ENCODE peak calls at places on chromosomes 2 and 18, in eight cellular contexts. One of them, this sample, is unnamed.

GRCh38 chr18:805008-805754 is 6.9 kb downstream of the YES1 start:
- DNase-seq in brain microvascular endothelial cell: no peak
- DNase-seq in GM23248: no peak
- DNase-seq in cardiac muscle cell: no peak
- DNase-seq in astrocyte: no peak
- DNase-seq in psoas muscle: no peak
- DNase-seq in heart right ventricle: no peak
- DNase-seq in uterus: no peak
- DNase-seq in this sample: no peak

GRCh38 chr2:135709992-135710391 is 31.7 kb upstream of the UBXN4 start:
- DNase-seq in astrocyte: no peak
- DNase-seq in uterus: peak
- DNase-seq in psoas muscle: peak
- DNase-seq in cardiac muscle cell: peak
- DNase-seq in GM23248: peak
- DNase-seq in heart right ventricle: peak
- DNase-seq in brain microvascular endothelial cell: peak
- DNase-seq in this sample: peak

GRCh38 chr2:106638043-106638442 is 150.9 kb downstream of the CD8B2 start:
- DNase-seq in heart right ventricle: no peak
- DNase-seq in brain microvascular endothelial cell: no peak
- DNase-seq in psoas muscle: no peak
- DNase-seq in GM23248: peak
- DNase-seq in astrocyte: no peak
- DNase-seq in uterus: no peak
- DNase-seq in cardiac muscle cell: peak
- DNase-seq in this sample: no peak

GRCh38 chr18:7950380-7951143 is 383.4 kb downstream of the PTPRM start:
- DNase-seq in GM23248: peak
- DNase-seq in brain microvascular endothelial cell: peak
- DNase-seq in uterus: no peak
- DNase-seq in cardiac muscle cell: no peak
- DNase-seq in heart right ventricle: no peak
- DNase-seq in astrocyte: peak
- DNase-seq in psoas muscle: no peak
- DNase-seq in this sample: no peak

GRCh38 chr2:181374741-181375675 is 82.2 kb upstream of the ITGA4 start:
- DNase-seq in astrocyte: peak
- DNase-seq in psoas muscle: no peak
- DNase-seq in uterus: no peak
- DNase-seq in brain microvascular endothelial cell: no peak
- DNase-seq in cardiac muscle cell: no peak
- DNase-seq in heart right ventricle: no peak
- DNase-seq in GM23248: peak
- DNase-seq in this sample: no peak

GRCh38 chr2:46252891-46253659 is 44.1 kb upstream of the EPAS1 start:
- DNase-seq in brain microvascular endothelial cell: no peak
- DNase-seq in astrocyte: peak
- DNase-seq in psoas muscle: no peak
- DNase-seq in heart right ventricle: peak
- DNase-seq in uterus: no peak
- DNase-seq in GM23248: peak
- DNase-seq in cardiac muscle cell: peak
- DNase-seq in this sample: no peak

GRCh38 chr18:11736656-11737055 is 47.6 kb downstream of the GNAL start:
- DNase-seq in astrocyte: no peak
- DNase-seq in cardiac muscle cell: no peak
- DNase-seq in psoas muscle: no peak
- DNase-seq in brain microvascular endothelial cell: no peak
- DNase-seq in heart right ventricle: no peak
- DNase-seq in GM23248: peak
- DNase-seq in uterus: no peak
- DNase-seq in this sample: no peak

GRCh38 chr18:59575995-59576394 is 121.2 kb downstream of the CCBE1 start:
- DNase-seq in psoas muscle: no peak
- DNase-seq in astrocyte: no peak
- DNase-seq in brain microvascular endothelial cell: no peak
- DNase-seq in uterus: no peak
- DNase-seq in GM23248: no peak
- DNase-seq in heart right ventricle: no peak
- DNase-seq in cardiac muscle cell: no peak
- DNase-seq in this sample: no peak

GRCh38 chr2:102020596-102021170 is 28.9 kb downstream of the IL1R2 start:
- DNase-seq in GM23248: peak
- DNase-seq in astrocyte: peak
- DNase-seq in uterus: peak
- DNase-seq in brain microvascular endothelial cell: peak
- DNase-seq in heart right ventricle: peak
- DNase-seq in cardiac muscle cell: peak
- DNase-seq in psoas muscle: peak
- DNase-seq in this sample: peak

GRCh38 chr2:119760876-119761275 is 1.2 kb downstream of the PTPN4 start:
- DNase-seq in cardiac muscle cell: no peak
- DNase-seq in psoas muscle: no peak
- DNase-seq in brain microvascular endothelial cell: no peak
- DNase-seq in heart right ventricle: no peak
- DNase-seq in uterus: no peak
- DNase-seq in astrocyte: no peak
- DNase-seq in GM23248: peak
- DNase-seq in this sample: no peak

GRCh38 chr2:18814387-18814786 is 225.0 kb upstream of the NT5C1B start:
- DNase-seq in astrocyte: peak
- DNase-seq in heart right ventricle: no peak
- DNase-seq in GM23248: no peak
- DNase-seq in brain microvascular endothelial cell: peak
- DNase-seq in psoas muscle: no peak
- DNase-seq in cardiac muscle cell: no peak
- DNase-seq in uterus: no peak
- DNase-seq in this sample: no peak

GRCh38 chr18:55522011-55522410 is 66.0 kb downstream of the TCF4 start:
- DNase-seq in GM23248: no peak
- DNase-seq in heart right ventricle: no peak
- DNase-seq in cardiac muscle cell: no peak
- DNase-seq in astrocyte: no peak
- DNase-seq in uterus: no peak
- DNase-seq in brain microvascular endothelial cell: no peak
- DNase-seq in psoas muscle: no peak
- DNase-seq in this sample: no peak

GRCh38 chr2:200301953-200302628 is 4.4 kb upstream of the SPATS2L start:
- DNase-seq in uterus: no peak
- DNase-seq in cardiac muscle cell: no peak
- DNase-seq in astrocyte: peak
- DNase-seq in GM23248: peak
- DNase-seq in heart right ventricle: no peak
- DNase-seq in brain microvascular endothelial cell: no peak
- DNase-seq in psoas muscle: no peak
- DNase-seq in this sample: no peak

GRCh38 chr2:43228341-43228751 is 1.9 kb upstream of the ZFP36L2 start:
- DNase-seq in heart right ventricle: no peak
- DNase-seq in uterus: no peak
- DNase-seq in cardiac muscle cell: no peak
- DNase-seq in astrocyte: no peak
- DNase-seq in brain microvascular endothelial cell: no peak
- DNase-seq in GM23248: peak
- DNase-seq in psoas muscle: no peak
- DNase-seq in this sample: no peak

GRCh38 chr2:11904029-11904428 is 157.6 kb downstream of the LPIN1 start:
- DNase-seq in cardiac muscle cell: no peak
- DNase-seq in astrocyte: no peak
- DNase-seq in psoas muscle: no peak
- DNase-seq in uterus: no peak
- DNase-seq in brain microvascular endothelial cell: no peak
- DNase-seq in heart right ventricle: no peak
- DNase-seq in GM23248: no peak
- DNase-seq in this sample: no peak

GRCh38 chr2:190800528-190800927 is 80.1 kb upstream of the GLS start:
- DNase-seq in psoas muscle: no peak
- DNase-seq in brain microvascular endothelial cell: no peak
- DNase-seq in GM23248: no peak
- DNase-seq in heart right ventricle: no peak
- DNase-seq in astrocyte: no peak
- DNase-seq in uterus: no peak
- DNase-seq in cardiac muscle cell: no peak
- DNase-seq in this sample: no peak

GRCh38 chr18:58520964-58521363 is 107.9 kb downstream of the ALPK2 start:
- DNase-seq in brain microvascular endothelial cell: peak
- DNase-seq in GM23248: peak
- DNase-seq in uterus: no peak
- DNase-seq in cardiac muscle cell: no peak
- DNase-seq in psoas muscle: no peak
- DNase-seq in heart right ventricle: no peak
- DNase-seq in astrocyte: no peak
- DNase-seq in this sample: no peak

GRCh38 chr2:104854507-104855173 is 725 bp downstream of the POU3F3 start:
- DNase-seq in heart right ventricle: no peak
- DNase-seq in cardiac muscle cell: no peak
- DNase-seq in GM23248: peak
- DNase-seq in uterus: no peak
- DNase-seq in brain microvascular endothelial cell: no peak
- DNase-seq in psoas muscle: no peak
- DNase-seq in astrocyte: no peak
- DNase-seq in this sample: no peak

GRCh38 chr2:8391126-8391525 is 290.7 kb upstream of the ID2 start:
- DNase-seq in astrocyte: no peak
- DNase-seq in psoas muscle: no peak
- DNase-seq in brain microvascular endothelial cell: no peak
- DNase-seq in cardiac muscle cell: no peak
- DNase-seq in GM23248: no peak
- DNase-seq in heart right ventricle: no peak
- DNase-seq in uterus: no peak
- DNase-seq in this sample: no peak

GRCh38 chr2:85988914-85989270 is 100.1 kb upstream of the ST3GAL5 start:
- DNase-seq in GM23248: no peak
- DNase-seq in psoas muscle: no peak
- DNase-seq in heart right ventricle: no peak
- DNase-seq in astrocyte: no peak
- DNase-seq in brain microvascular endothelial cell: no peak
- DNase-seq in uterus: no peak
- DNase-seq in cardiac muscle cell: no peak
- DNase-seq in this sample: no peak

GRCh38 chr2:239932881-239933735 is 92.0 kb downstream of the NDUFA10 start:
- DNase-seq in cardiac muscle cell: no peak
- DNase-seq in GM23248: no peak
- DNase-seq in brain microvascular endothelial cell: no peak
- DNase-seq in uterus: peak
- DNase-seq in heart right ventricle: no peak
- DNase-seq in astrocyte: no peak
- DNase-seq in psoas muscle: peak
- DNase-seq in this sample: no peak

DNA sequence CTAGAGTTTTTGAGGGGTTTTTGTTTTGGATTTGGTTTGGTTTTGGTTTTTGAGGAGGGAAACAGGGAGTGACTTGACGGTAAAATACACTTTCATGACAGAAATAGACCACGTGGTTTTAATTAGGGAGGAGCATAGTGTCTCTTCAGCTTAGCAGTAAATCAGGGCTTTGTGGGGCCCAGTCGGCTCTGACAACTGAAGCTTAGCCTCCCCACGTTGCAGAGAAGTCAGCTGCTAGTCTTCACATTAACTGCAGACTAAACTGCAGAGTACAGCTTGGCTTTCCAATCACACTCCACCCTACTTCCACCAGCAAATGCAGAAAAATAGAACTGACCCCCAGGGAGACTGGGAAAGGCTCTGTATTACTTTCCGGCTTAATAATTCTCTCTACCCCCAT is 141.3 kb downstream of the FAM124B start:
- DNase-seq in uterus: peak
- DNase-seq in brain microvascular endothelial cell: no peak
- DNase-seq in GM23248: no peak
- DNase-seq in heart right ventricle: no peak
- DNase-seq in psoas muscle: no peak
- DNase-seq in cardiac muscle cell: no peak
- DNase-seq in astrocyte: no peak
- DNase-seq in this sample: no peak
- H3K27ac ChIP-seq in uterus: peak
- H3K27ac ChIP-seq in brain microvascular endothelial cell: no peak
- H3K27ac ChIP-seq in GM23248: no peak
- H3K27ac ChIP-seq in heart right ventricle: no peak
- H3K27ac ChIP-seq in psoas muscle: no peak
- H3K27ac ChIP-seq in cardiac muscle cell: no peak
- H3K27ac ChIP-seq in astrocyte: no peak
- H3K27ac ChIP-seq in this sample: no peak

GRCh38 chr2:20353597-20353996 is 3.0 kb upstream of the PUM2 start:
- DNase-seq in psoas muscle: no peak
- DNase-seq in brain microvascular endothelial cell: no peak
- DNase-seq in heart right ventricle: no peak
- DNase-seq in uterus: no peak
- DNase-seq in GM23248: no peak
- DNase-seq in astrocyte: no peak
- DNase-seq in cardiac muscle cell: peak
- DNase-seq in this sample: no peak
- H3K27ac ChIP-seq in psoas muscle: no peak
- H3K27ac ChIP-seq in brain microvascular endothelial cell: no peak
- H3K27ac ChIP-seq in heart right ventricle: no peak
- H3K27ac ChIP-seq in uterus: no peak
- H3K27ac ChIP-seq in GM23248: no peak
- H3K27ac ChIP-seq in astrocyte: no peak
- H3K27ac ChIP-seq in cardiac muscle cell: peak
- H3K27ac ChIP-seq in this sample: no peak

DNA sequence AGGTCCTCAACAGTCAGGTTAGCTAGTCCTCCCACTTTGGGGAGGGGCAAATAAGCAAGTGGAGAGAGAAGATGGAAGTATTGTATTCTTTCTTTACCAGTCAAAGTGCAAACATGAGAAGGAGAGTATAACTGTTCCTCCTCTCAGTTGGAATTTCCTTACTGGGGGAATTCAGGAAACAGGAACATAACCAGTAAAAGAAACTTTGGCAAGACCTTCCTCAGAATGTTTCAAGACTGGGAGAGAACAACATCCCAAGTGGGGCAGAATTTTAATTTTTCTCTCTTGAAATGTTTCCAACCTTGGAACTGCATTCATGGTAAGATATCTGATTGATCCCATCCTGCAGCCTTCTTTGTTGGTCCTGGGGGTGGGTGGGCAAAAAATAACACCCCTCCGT is 552.4 kb upstream of the TNP1 start:
- DNase-seq in astrocyte: no peak
- DNase-seq in GM23248: no peak
- DNase-seq in brain microvascular endothelial cell: no peak
- DNase-seq in cardiac muscle cell: no peak
- DNase-seq in uterus: no peak
- DNase-seq in heart right ventricle: no peak
- DNase-seq in psoas muscle: no peak
- DNase-seq in this sample: no peak
- H3K27ac ChIP-seq in astrocyte: no peak
- H3K27ac ChIP-seq in GM23248: peak
- H3K27ac ChIP-seq in brain microvascular endothelial cell: no peak
- H3K27ac ChIP-seq in cardiac muscle cell: no peak
- H3K27ac ChIP-seq in uterus: peak
- H3K27ac ChIP-seq in heart right ventricle: peak
- H3K27ac ChIP-seq in psoas muscle: peak
- H3K27ac ChIP-seq in this sample: no peak

DNA sequence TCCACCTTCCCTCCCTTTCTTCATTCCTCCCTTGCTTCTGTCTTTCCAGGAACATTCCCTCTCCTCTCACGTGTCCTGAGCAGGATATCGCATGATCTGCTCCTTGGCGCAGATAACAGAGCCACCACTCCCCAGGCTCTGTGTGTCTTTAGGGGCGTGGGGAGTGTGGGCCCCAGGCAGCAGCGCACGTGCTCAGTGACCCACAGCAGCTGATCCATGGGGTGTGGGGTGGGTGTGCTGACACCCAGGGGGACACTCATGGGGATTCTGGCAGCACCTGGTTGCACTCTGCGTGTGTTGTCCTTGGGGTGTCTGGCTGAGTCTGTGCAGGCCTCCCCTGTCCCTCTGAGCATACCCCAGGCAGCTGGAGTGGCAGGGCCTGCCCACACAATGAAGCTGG is 9.9 kb upstream of the FOSL2 start:
- DNase-seq in uterus: no peak
- DNase-seq in GM23248: no peak
- DNase-seq in astrocyte: no peak
- DNase-seq in cardiac muscle cell: peak
- DNase-seq in heart right ventricle: no peak
- DNase-seq in psoas muscle: peak
- DNase-seq in brain microvascular endothelial cell: no peak
- DNase-seq in this sample: no peak
- H3K27ac ChIP-seq in uterus: no peak
- H3K27ac ChIP-seq in GM23248: no peak
- H3K27ac ChIP-seq in astrocyte: no peak
- H3K27ac ChIP-seq in cardiac muscle cell: peak
- H3K27ac ChIP-seq in heart right ventricle: no peak
- H3K27ac ChIP-seq in psoas muscle: no peak
- H3K27ac ChIP-seq in brain microvascular endothelial cell: no peak
- H3K27ac ChIP-seq in this sample: no peak